ENCODE peak calls at places on chromosomes 3 and 15, in five cellular contexts. E, F, W, S and T are unnamed samples.

GRCh38 chr15:78047631-78048409 is 29.7 kb downstream of the TBC1D2B start:
- DNase-seq in E (peak; percentile 41), F (peak; percentile 77), W (peak; percentile 68), S (no peak), T (peak; percentile 88)

GRCh38 chr3:28328188-28329151 is 20.1 kb upstream of the ZCWPW2 start:
- DNase-seq in E (no peak), F (peak; percentile 33), W (peak; percentile 13), S (no peak), T (no peak)

GRCh38 chr3:119469378-119470189 is 821 bp downstream of the POGLUT1 start:
- DNase-seq in E (no peak), F (peak; percentile 47), W (no peak), S (no peak), T (no peak)

GRCh38 chr15:101068523-101068960 is 149.4 kb downstream of the LRRK1 start:
- DNase-seq in E (no peak), F (peak; percentile 27), W (no peak), S (no peak), T (no peak)

GRCh38 chr3:134034005-134034785 is 4.5 kb upstream of the SLCO2A1 start:
- DNase-seq in E (no peak), F (peak; percentile 75), W (no peak), S (no peak), T (peak; percentile 40)

GRCh38 chr3:87186631-87187159 is 40.4 kb upstream of the CHMP2B start:
- DNase-seq in E (no peak), F (no peak), W (no peak), S (no peak), T (no peak)

GRCh38 chr3:151538706-151539403 is 78.0 kb upstream of the IGSF10 start:
- DNase-seq in E (no peak), F (peak; percentile 30), W (peak; percentile 2), S (no peak), T (no peak)

GRCh38 chr3:49842843-49843242 is 13.5 kb downstream of the TRAIP start:
- DNase-seq in E (no peak), F (no peak), W (no peak), S (no peak), T (no peak)

GRCh38 chr3:136989781-136990524 is 32.2 kb downstream of the IL20RB start:
- DNase-seq in E (no peak), F (no peak), W (no peak), S (no peak), T (no peak)

GRCh38 chr3:110248666-110249065 is 823.0 kb upstream of the NECTIN3 start:
- DNase-seq in E (no peak), F (peak; percentile 52), W (no peak), S (no peak), T (no peak)

GRCh38 chr15:74397239-74398068 is 30.0 kb upstream of the CYP11A1 start:
- DNase-seq in E (peak; percentile 82), F (no peak), W (no peak), S (no peak), T (no peak)

GRCh38 chr15:74394090-74394846 is 26.8 kb upstream of the CYP11A1 start:
- DNase-seq in E (no peak), F (no peak), W (no peak), S (no peak), T (no peak)

GRCh38 chr15:74396445-74397238 is 29.2 kb upstream of the CYP11A1 start:
- DNase-seq in E (peak; percentile 82), F (peak; percentile 89), W (no peak), S (no peak), T (no peak)

GRCh38 chr15:74396146-74396438 is 28.6 kb upstream of the CYP11A1 start:
- DNase-seq in E (no peak), F (no peak), W (no peak), S (no peak), T (no peak)

GRCh38 chr15:74395319-74396145 is 28.1 kb upstream of the CYP11A1 start:
- DNase-seq in E (no peak), F (no peak), W (no peak), S (no peak), T (no peak)
- H3K4me1 ChIP-seq in E (no peaks in the 10 kb centered on the region), F (peaks cover 44% of the 10 kb centered on the region), W (peaks cover 39% of the 10 kb centered on the region), S (no peaks in the 10 kb centered on the region), T (no peaks in the 10 kb centered on the region)

GRCh38 chr3:186080849-186081438 is 27.9 kb downstream of the ETV5 start:
- DNase-seq in E (no peak), F (no peak), W (no peak), S (no peak), T (no peak)
- H3K27ac ChIP-seq in E (no peak overlapping the region), F (no peak overlapping the region), W (no peak overlapping the region), S (no peak overlapping the region), T (no peak overlapping the region)

DNA sequence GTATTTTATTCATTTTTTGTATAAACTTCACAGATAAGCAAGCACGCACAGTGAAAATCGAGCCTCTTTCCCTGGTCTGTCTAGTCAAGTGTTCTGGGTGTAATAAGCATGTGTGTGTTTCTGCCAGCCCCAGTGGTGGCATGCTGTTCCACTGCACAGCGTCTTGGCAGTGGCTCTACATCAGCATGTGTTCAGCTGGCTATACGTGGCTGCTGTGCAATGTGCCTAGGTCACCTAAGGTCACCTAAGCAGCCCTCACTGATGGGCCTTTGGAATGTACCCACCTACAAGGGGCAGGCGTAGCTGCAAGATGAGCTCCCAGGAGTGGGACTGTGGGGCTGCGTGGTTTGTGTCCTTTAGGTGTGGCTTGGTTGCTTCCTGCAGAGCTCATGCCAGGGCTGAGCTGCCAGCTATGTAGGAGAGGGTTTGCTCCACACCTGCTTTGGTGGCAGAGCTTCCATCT is 4.9 kb downstream of the LIMD1 start:
- DNase-seq in E (no peak), F (no peak), W (no peak), S (no peak), T (no peak)
- H3K4me1 ChIP-seq in E (peaks cover 7% of the 10 kb centered on the region), F (peaks cover 33% of the 10 kb centered on the region), W (peaks cover 32% of the 10 kb centered on the region), S (peaks cover 81% of the 10 kb centered on the region), T (peaks cover 73% of the 10 kb centered on the region)

GRCh38 chr15:99130314-99130713 is 25.4 kb downstream of the SYNM start:
- DNase-seq in E (no peak), F (no peak), W (peak; percentile 59), S (no peak), T (no peak)
- H3K27ac ChIP-seq in E (no peak overlapping the region), F (no peak overlapping the region), W (peak overlapping the region; percentile 86), S (peak overlapping the region; percentile 96), T (no peak overlapping the region)

GRCh38 chr3:43695443-43695842 is 4.7 kb downstream of the ABHD5 start:
- DNase-seq in E (no peak), F (peak; percentile 86), W (no peak), S (no peak), T (no peak)
- H3K4me1 ChIP-seq in E (no peaks in the 10 kb centered on the region), F (peaks cover 6% of the 10 kb centered on the region), W (peaks cover 12% of the 10 kb centered on the region), S (peaks cover 35% of the 10 kb centered on the region), T (peaks cover 45% of the 10 kb centered on the region)

GRCh38 chr3:105938101-105938500 is 69.3 kb upstream of the CBLB start:
- DNase-seq in E (no peak), F (peak; percentile 45), W (no peak), S (no peak), T (no peak)

GRCh38 chr3:105938826-105939225 is 70.0 kb upstream of the CBLB start:
- DNase-seq in E (no peak), F (no peak), W (no peak), S (no peak), T (no peak)

GRCh38 chr3:105930733-105931132 is 61.9 kb upstream of the CBLB start:
- DNase-seq in E (no peak), F (no peak), W (no peak), S (no peak), T (no peak)

GRCh38 chr3:105933871-105934270 is 65.1 kb upstream of the CBLB start:
- DNase-seq in E (no peak), F (peak; percentile 67), W (no peak), S (no peak), T (no peak)
- H3K27ac ChIP-seq in E (no peak overlapping the region), F (no peak overlapping the region), W (no peak overlapping the region), S (no peak overlapping the region), T (no peak overlapping the region)

DNA sequence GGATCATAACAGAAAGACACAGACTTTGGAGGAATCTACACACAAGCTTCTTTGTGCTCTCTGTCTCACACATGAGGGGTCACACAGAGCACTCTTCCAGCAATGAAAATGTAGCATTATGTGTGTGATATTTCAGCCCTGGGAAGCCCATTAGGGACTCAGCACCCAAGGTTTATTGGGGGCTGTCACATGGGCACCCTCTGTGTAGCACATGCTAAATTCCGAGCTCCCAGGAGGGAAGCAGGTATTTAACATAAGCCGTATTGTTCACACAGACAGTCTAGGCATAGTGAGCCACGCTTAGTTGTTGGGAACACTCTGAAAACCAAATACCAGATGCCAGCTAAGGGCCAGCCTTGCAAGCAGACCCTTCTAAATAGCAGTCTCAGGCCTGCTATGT is 261.6 kb upstream of the MANF start:
- DNase-seq in E (no peak), F (no peak), W (no peak), S (no peak), T (no peak)
- H3K4me1 ChIP-seq in E (no peaks in the 10 kb centered on the region), F (no peaks in the 10 kb centered on the region), W (no peaks in the 10 kb centered on the region), S (no peaks in the 10 kb centered on the region), T (no peaks in the 10 kb centered on the region)